ENCODE peak calls at places on chromosomes 7 and 10, in seven cellular contexts. W is H1, L is SK-N-SH, C is GM12878, Z is GM12892, V is HepG2, M is K562. A is an unnamed sample.

GRCh38 chr10:48389272-48389671 is 82.8 kb downstream of the MAPK8 start:
- DNase-seq in V (no peak), Z (no peak), M (peak; percentile 71), L (no peak), C (no peak), W (no peak), A (no peak)

GRCh38 chr7:40717242-40717641 is 582.4 kb downstream of the SUGCT start:
- DNase-seq in M (peak; percentile 7), Z (no peak), L (peak; percentile 51), V (peak; percentile 25), C (no peak), W (peak; percentile 73), A (no peak)

GRCh38 chr10:72834183-72834825 is 59.2 kb upstream of the OIT3 start:
- DNase-seq in V (peak; percentile 53), M (peak; percentile 78), C (peak; percentile 28), Z (no peak), L (peak; percentile 57), W (no peak), A (peak; percentile 15)

GRCh38 chr10:126397640-126398382 is 9.5 kb upstream of the ADAM12 start:
- DNase-seq in Z (no peak), L (peak; percentile 48), W (no peak), M (no peak), V (no peak), C (no peak), A (no peak)

GRCh38 chr10:77160679-77161078 is 476.9 kb downstream of the KCNMA1 start:
- DNase-seq in L (no peak), C (no peak), V (no peak), M (no peak), W (no peak), Z (no peak), A (no peak)

GRCh38 chr10:19500959-19501358 is 315.3 kb upstream of the PLXDC2 start:
- DNase-seq in V (no peak), C (no peak), L (no peak), Z (no peak), M (no peak), W (no peak), A (no peak)

GRCh38 chr10:70564901-70565351 is 37.6 kb downstream of the PRF1 start:
- DNase-seq in M (no peak), W (no peak), L (no peak), Z (no peak), V (no peak), C (no peak), A (no peak)

GRCh38 chr7:108331971-108332370 is 124.3 kb downstream of the NRCAM start:
- DNase-seq in C (no peak), L (peak; percentile 54), Z (no peak), M (no peak), W (no peak), V (no peak), A (no peak)

GRCh38 chr10:84290235-84290634 is 38.2 kb upstream of the CCSER2 start:
- DNase-seq in C (no peak), V (no peak), Z (no peak), W (no peak), M (no peak), L (no peak), A (no peak)

GRCh38 chr10:22243321-22243720 is 25.5 kb upstream of the EBLN1 start:
- DNase-seq in W (no peak), M (no peak), Z (no peak), L (no peak), V (no peak), C (no peak), A (no peak)

GRCh38 chr10:91632671-91633550 is at the start of gene PPP1R3C:
- DNase-seq in V (peak; percentile 87), W (peak; percentile 90), Z (peak; percentile 18), L (peak; percentile 93), C (no peak), M (no peak), A (peak; percentile 6)

GRCh38 chr7:22589641-22590141 is 89.7 kb upstream of the STEAP1B start:
- DNase-seq in C (no peak), W (peak; percentile 50), M (no peak), V (no peak), L (no peak), Z (no peak), A (no peak)

GRCh38 chr7:102279537-102280400 is 6.9 kb upstream of the SH2B2 start:
- DNase-seq in W (peak; percentile 84), Z (peak; percentile 85), M (peak; percentile 83), L (peak; percentile 98), V (peak; percentile 65), C (no peak), A (peak; percentile 86)

GRCh38 chr10:76550806-76551205 is 1086.8 kb downstream of the KCNMA1 start:
- DNase-seq in C (no peak), M (no peak), V (no peak), W (no peak), Z (no peak), L (no peak), A (no peak)

GRCh38 chr10:102632394-102633062 is 11.8 kb upstream of the TRIM8 start:
- DNase-seq in L (no peak), C (no peak), W (no peak), V (no peak), Z (no peak), M (no peak), A (no peak)

GRCh38 chr7:124263232-124263827 is 230.5 kb upstream of the TMEM229A start:
- DNase-seq in V (no peak), C (peak; percentile 31), M (peak; percentile 3), L (no peak), W (no peak), Z (no peak), A (no peak)

GRCh38 chr10:70551971-70552422 is 50.5 kb downstream of the PRF1 start:
- DNase-seq in L (no peak), M (no peak), W (no peak), Z (no peak), C (no peak), V (peak; percentile 80), A (no peak)

GRCh38 chr10:72086466-72087391 is 1.6 kb downstream of the SPOCK2 start:
- DNase-seq in C (no peak), L (no peak), Z (peak; percentile 64), M (no peak), W (peak; percentile 69), V (peak; percentile 27), A (peak; percentile 68)

GRCh38 chr10:1739751-1740150 is 2.4 kb upstream of the ADARB2 start:
- DNase-seq in Z (no peak), V (no peak), M (no peak), C (no peak), W (no peak), L (no peak), A (no peak)

GRCh38 chr10:68330852-68331454 is 911 bp upstream of the HNRNPH3 start:
- DNase-seq in Z (no peak), V (no peak), C (no peak), M (peak; percentile 54), W (no peak), L (no peak), A (no peak)

GRCh38 chr10:112605063-112605462 is 158.0 kb downstream of the VTI1A start:
- DNase-seq in L (no peak), M (no peak), V (no peak), W (no peak), C (no peak), Z (no peak), A (no peak)

GRCh38 chr10:26438534-26439269 is 561 bp downstream of the APBB1IP start:
- DNase-seq in C (no peak), L (peak; percentile 16), M (no peak), W (peak; percentile 63), V (no peak), Z (peak; percentile 49), A (peak; percentile 54)

GRCh38 chr7:91835191-91836064 is 45.1 kb downstream of the MTERF1 start:
- DNase-seq in L (no peak), C (no peak), W (no peak), M (no peak), V (no peak), Z (no peak), A (no peak)
- TF ChIP-seq TAF1 in L (no peak), C (no peak), W (no peak), M (no peak), V (no peak), Z (no peak), A (no peak)

GRCh38 chr10:6017781-6018354 is 40.5 kb upstream of the IL15RA start:
- DNase-seq in C (no peak), W (no peak), V (no peak), L (no peak), M (no peak), Z (no peak), A (no peak)

GRCh38 chr10:6012506-6012905 is 35.2 kb upstream of the IL15RA start:
- DNase-seq in V (no peak), C (no peak), L (no peak), Z (no peak), W (no peak), M (no peak), A (no peak)

GRCh38 chr10:6011558-6011957 is 34.2 kb upstream of the IL15RA start:
- DNase-seq in M (no peak), W (no peak), Z (no peak), C (no peak), L (no peak), V (no peak), A (no peak)

GRCh38 chr10:6013413-6014192 is 36.3 kb upstream of the IL15RA start:
- DNase-seq in M (no peak), W (no peak), L (peak; percentile 36), Z (no peak), V (no peak), C (no peak), A (no peak)

GRCh38 chr10:6014241-6014761 is 37.0 kb upstream of the IL15RA start:
- DNase-seq in V (peak; percentile 34), L (peak; percentile 52), W (peak; percentile 74), M (peak; percentile 68), Z (peak; percentile 27), C (peak; percentile 30), A (peak; percentile 44)
- TF ChIP-seq TAF1 in V (no peak), L (no peak), W (no peak), M (no peak), Z (no peak), C (no peak), A (no peak)

GRCh38 chr10:101270763-101271162 is 41.5 kb upstream of the LBX1 start:
- DNase-seq in L (no peak), V (no peak), Z (no peak), W (no peak), C (no peak), M (no peak), A (no peak)
- TF ChIP-seq TAF1 in L (no peak), V (no peak), Z (no peak), W (no peak), C (no peak), M (no peak), A (no peak)

GRCh38 chr10:13773496-13774170 is 186.9 kb downstream of the PRPF18 start:
- DNase-seq in Z (no peak), M (no peak), L (no peak), W (no peak), V (no peak), C (no peak), A (no peak)

GRCh38 chr10:13770760-13771493 is 184.2 kb downstream of the PRPF18 start:
- DNase-seq in M (no peak), L (no peak), Z (no peak), W (no peak), C (no peak), V (no peak), A (no peak)

GRCh38 chr10:13774303-13774893 is 187.6 kb downstream of the PRPF18 start:
- DNase-seq in Z (no peak), L (no peak), V (no peak), W (no peak), M (no peak), C (no peak), A (no peak)

GRCh38 chr10:13771992-13772391 is 185.2 kb downstream of the PRPF18 start:
- DNase-seq in M (no peak), W (no peak), V (no peak), C (no peak), Z (no peak), L (no peak), A (no peak)

GRCh38 chr10:13773043-13773442 is 186.3 kb downstream of the PRPF18 start:
- DNase-seq in W (no peak), C (no peak), L (no peak), Z (no peak), V (no peak), M (no peak), A (no peak)
- TF ChIP-seq TAF1 in W (no peak), C (no peak), L (no peak), Z (no peak), V (no peak), M (no peak), A (no peak)

A was measured in GM12891.